ENCODE peak calls at places on chromosomes 5 and 9, in seven cellular contexts. C is endodermal cell, Z is lower leg skin, T is esophagus squamous epithelium, L is neural progenitor cell, D is keratinocyte, S is heart left ventricle. K is an unnamed sample.

GRCh38 chr5:119330367-119331183 is 25.2 kb upstream of the TNFAIP8 start:
- DNase-seq in C (peak; percentile 39), Z (no peak), T (no peak), L (no peak), D (no peak), S (no peak), K (peak; percentile 39)

GRCh38 chr9:112180387-112180881 is 5.3 kb upstream of the SUSD1 start:
- DNase-seq in C (no peak), Z (no peak), T (no peak), L (no peak), D (no peak), S (no peak), K (no peak)

GRCh38 chr5:180084638-180085561 is 13.3 kb upstream of the RNF130 start:
- DNase-seq in C (peak; percentile 75), Z (no peak), T (no peak), L (peak; percentile 36), D (no peak), S (no peak), K (no peak)

GRCh38 chr5:1522601-1523479 is 920 bp downstream of the LPCAT1 start:
- DNase-seq in C (peak; percentile 68), Z (no peak), T (no peak), L (peak; percentile 59), D (no peak), S (no peak), K (no peak)

GRCh38 chr9:2963307-2963706 is 119.4 kb upstream of the PUM3 start:
- DNase-seq in C (no peak), Z (no peak), T (no peak), L (no peak), D (no peak), S (no peak), K (no peak)

GRCh38 chr5:5071554-5071953 is 68.6 kb upstream of the ADAMTS16 start:
- DNase-seq in C (no peak), Z (no peak), T (no peak), L (no peak), D (no peak), S (no peak), K (no peak)

GRCh38 chr9:130396581-130396980 is 48.2 kb upstream of the ASS1 start:
- DNase-seq in C (no peak), Z (no peak), T (no peak), L (no peak), D (no peak), S (no peak), K (no peak)

GRCh38 chr9:12719431-12719830 is 26.2 kb downstream of the TYRP1 start:
- DNase-seq in C (no peak), Z (no peak), T (no peak), L (peak; percentile 18), D (no peak), S (no peak), K (peak; percentile 68)

GRCh38 chr9:118640836-118641557 is 728.2 kb downstream of the BRINP1 start:
- DNase-seq in C (no peak), Z (no peak), T (no peak), L (no peak), D (no peak), S (no peak), K (peak; percentile 14)

GRCh38 chr5:35202319-35203111 is 27.8 kb downstream of the PRLR start:
- DNase-seq in C (peak; percentile 89), Z (no peak), T (no peak), L (peak; percentile 74), D (no peak), S (peak; percentile 13), K (peak; percentile 67)

GRCh38 chr5:9156282-9156681 is 389.6 kb downstream of the SEMA5A start:
- DNase-seq in C (peak; percentile 88), Z (peak; percentile 39), T (no peak), L (peak; percentile 74), D (peak; percentile 32), S (peak; percentile 14), K (peak; percentile 75)

GRCh38 chr5:91293131-91293530 is 90.0 kb downstream of the ARRDC3 start:
- DNase-seq in C (peak; percentile 83), Z (no peak), T (no peak), L (peak; percentile 71), D (no peak), S (no peak), K (no peak)

GRCh38 chr5:332843-333242 is 11.3 kb downstream of the AHRR start:
- DNase-seq in C (no peak), Z (no peak), T (no peak), L (no peak), D (no peak), S (no peak), K (no peak)

GRCh38 chr9:17531642-17532254 is 47.1 kb upstream of the SH3GL2 start:
- DNase-seq in C (peak; percentile 81), Z (no peak), T (no peak), L (peak; percentile 65), D (peak; percentile 4), S (no peak), K (peak; percentile 56)

DNA sequence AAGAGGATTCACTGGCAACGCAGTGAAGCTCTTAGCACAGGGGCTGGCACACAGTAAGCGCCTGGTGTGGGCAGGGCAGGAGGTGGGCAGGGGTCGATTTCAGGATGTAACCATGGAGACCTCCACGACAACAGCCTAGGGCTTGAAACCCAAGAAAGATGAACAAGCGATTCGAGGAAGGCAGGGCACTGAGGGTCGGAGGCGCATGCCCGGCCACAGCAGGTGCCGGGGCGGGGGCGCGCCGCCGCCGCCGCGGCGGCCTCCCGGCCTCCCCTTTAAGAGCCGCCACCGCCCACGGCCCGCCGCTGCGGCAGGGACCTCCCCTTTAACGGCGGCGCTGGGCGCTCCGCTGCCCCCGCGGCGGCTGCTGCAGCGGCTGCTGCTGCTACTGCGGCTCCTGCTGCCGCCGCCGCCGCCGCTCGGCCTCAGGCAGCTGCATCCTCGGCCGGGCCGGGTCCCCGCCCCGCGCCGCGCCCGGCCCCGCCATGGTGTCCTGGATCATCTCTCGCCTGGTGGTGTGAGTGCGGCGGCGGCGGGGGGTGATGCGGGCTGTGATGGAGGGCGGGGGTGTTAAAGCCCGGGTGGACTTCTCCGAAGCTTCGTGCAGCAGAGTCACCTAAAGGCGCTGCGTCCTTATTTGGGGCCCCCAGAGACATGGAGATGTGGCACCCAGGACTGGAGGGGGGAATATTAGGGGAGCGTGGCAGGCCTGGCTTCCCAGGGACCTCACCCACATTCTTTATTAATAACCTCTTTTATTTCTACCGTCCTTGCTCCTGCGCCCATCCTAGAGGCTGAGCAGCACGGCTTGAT is at the start of gene REEP2:
- DNase-seq in C (peak; percentile 87), Z (no peak), T (no peak), L (peak; percentile 96), D (no peak), S (no peak), K (peak; percentile 32)
- H3K4me3 ChIP-seq in C (peak within 1 kb of the TSS; percentile 88), Z (no peak within 1 kb of the TSS), T (peak within 1 kb of the TSS; percentile 67), L (peak within 1 kb of the TSS; percentile 76), D (no peak within 1 kb of the TSS), S (peak within 1 kb of the TSS; percentile 50), K (peak within 1 kb of the TSS; percentile 52)

DNA sequence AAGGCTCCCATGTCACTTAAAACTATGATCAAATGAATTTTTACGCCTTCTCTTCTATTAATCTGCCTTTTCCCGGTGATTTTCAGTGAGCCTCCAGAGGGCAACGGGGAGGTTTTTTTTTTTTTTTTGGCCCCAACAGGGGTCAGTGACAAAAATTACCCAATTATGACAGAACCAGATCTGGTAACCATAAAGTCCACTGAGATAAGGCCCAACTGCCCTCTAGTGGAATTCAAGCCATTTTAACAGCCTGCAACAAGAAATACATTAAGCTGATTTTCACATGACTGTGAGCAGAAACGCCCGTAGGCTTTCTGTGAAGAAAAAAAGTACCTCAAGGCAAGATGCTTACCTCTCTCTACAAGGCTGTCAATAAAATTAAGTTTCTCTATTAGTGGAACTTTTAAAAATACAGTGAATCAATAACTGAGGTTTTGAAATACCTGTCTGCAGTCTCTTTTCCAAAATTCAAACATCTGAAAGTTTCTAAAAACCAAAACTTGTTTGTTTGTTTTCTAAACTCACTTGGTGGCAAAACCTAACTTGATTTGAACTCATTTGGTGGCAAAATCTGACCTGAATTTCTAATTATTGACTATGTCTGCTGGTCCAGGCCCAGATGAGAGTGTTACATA is 49.7 kb upstream of the FST start:
- DNase-seq in C (no peak), Z (no peak), T (no peak), L (peak; percentile 25), D (no peak), S (no peak), K (peak; percentile 85)
- TF ChIP-seq CTCF in C (peak; percentile 65), Z (no peak), T (peak; percentile 24), L (peak; percentile 48), D (peak; percentile 45), S (peak; percentile 20), K (peak; percentile 79)

DNA sequence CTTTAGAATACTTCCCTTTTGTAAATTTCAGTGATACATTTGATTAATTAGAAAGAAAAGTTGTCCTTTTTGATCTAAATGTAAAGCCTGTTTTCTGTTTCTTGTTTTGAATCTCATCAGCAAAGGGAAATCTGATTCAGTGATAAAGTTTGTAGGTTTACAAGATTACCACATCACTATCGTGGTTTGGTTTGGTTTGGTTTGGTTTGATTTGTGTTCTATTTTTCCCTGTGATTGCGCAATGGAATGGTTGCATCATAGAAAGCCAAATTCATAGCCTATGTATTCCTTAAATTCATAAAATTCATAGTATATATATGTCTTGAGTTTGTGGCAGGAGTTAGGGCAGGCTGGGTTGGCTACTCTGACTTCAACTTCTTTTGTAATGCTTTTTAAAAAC is 15.2 kb downstream of the SRFBP1 start:
- DNase-seq in C (no peak), Z (no peak), T (no peak), L (no peak), D (no peak), S (no peak), K (peak; percentile 80)
- H3K4me3 ChIP-seq in C (no peak overlapping the region), Z (no peak overlapping the region), T (no peak overlapping the region), L (no peak overlapping the region), D (no peak overlapping the region), S (no peak overlapping the region), K (no peak overlapping the region)

GRCh38 chr5:65926276-65926761 is at the start of gene ERBIN:
- DNase-seq in C (no peak), Z (peak; percentile 84), T (peak; percentile 24), L (peak; percentile 78), D (peak; percentile 11), S (peak; percentile 88), K (peak; percentile 78)

GRCh38 chr5:65924366-65925093 is 1.8 kb upstream of the ERBIN start:
- DNase-seq in C (no peak), Z (no peak), T (no peak), L (no peak), D (no peak), S (no peak), K (no peak)

GRCh38 chr5:65926893-65927292 is 518 bp downstream of the ERBIN start:
- DNase-seq in C (peak; percentile 49), Z (no peak), T (no peak), L (peak; percentile 45), D (no peak), S (peak; percentile 9), K (peak; percentile 8)

GRCh38 chr5:65925094-65925600 is 1.2 kb upstream of the ERBIN start:
- DNase-seq in C (peak; percentile 87), Z (peak; percentile 71), T (peak; percentile 36), L (peak; percentile 84), D (no peak), S (peak; percentile 70), K (peak; percentile 71)

DNA sequence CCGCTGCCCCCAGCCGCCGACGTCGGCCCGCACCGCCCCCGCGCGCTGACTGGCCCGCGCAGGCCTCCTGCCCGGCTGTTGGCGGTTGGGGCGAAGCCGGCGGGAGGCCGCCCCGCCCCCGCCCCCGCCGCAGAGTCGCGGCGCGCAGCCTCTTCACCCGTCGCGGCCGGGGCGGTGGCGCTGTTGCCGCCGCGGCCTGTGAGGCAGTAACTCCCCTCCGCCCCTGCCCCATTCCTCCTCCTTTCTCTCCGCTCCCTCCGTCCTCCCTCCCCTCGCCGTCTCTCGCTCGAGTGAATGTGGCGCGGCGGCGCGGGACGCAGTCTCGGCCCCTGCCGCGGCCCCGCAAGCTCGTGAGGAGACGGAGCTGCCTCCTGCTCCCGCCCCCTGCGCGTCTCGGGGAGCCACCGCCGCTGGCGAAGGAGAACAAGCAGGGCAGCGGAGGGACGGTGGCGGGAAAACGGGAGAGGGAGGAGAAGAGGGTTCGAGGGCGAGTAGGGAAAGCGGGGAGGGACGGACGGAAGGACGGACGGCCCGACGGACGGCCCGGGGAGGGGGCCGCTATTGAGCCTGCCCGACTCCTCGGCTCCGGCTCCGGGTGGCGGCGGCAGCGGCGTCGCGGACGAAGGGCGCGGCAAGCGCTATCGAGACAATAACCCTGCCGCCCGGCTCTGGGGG is 637 bp upstream of the ERBIN start:
- DNase-seq in C (peak; percentile 93), Z (peak; percentile 66), T (no peak), L (peak; percentile 98), D (peak; percentile 15), S (peak; percentile 87), K (peak; percentile 72)
- TF ChIP-seq CTCF in C (peak; percentile 64), Z (no peak), T (peak; percentile 21), L (peak; percentile 50), D (peak; percentile 75), S (peak; percentile 31), K (no peak)